ENCODE peak calls at places on chromosomes 4 and X, in five cellular contexts. One of them, this sample, is unnamed. For H3K4me1, the result is how much of the 10 kb centered on the place peaks cover.

GRCh38 chrX:82218361-82218760 is 1016.5 kb downstream of the SH3BGRL start:
- DNase-seq in GM12878: peak
- DNase-seq in transverse colon: no peak
- DNase-seq in H9: no peak
- DNase-seq in neural progenitor cell: peak
- DNase-seq in this sample: no peak

GRCh38 chr4:122746485-122746965 is 14.0 kb downstream of the BBS12 start:
- DNase-seq in GM12878: no peak
- DNase-seq in transverse colon: no peak
- DNase-seq in H9: no peak
- DNase-seq in neural progenitor cell: no peak
- DNase-seq in this sample: no peak

GRCh38 chr4:78020677-78021076 is 36.4 kb upstream of the FRAS1 start:
- DNase-seq in GM12878: no peak
- DNase-seq in transverse colon: no peak
- DNase-seq in H9: no peak
- DNase-seq in neural progenitor cell: no peak
- DNase-seq in this sample: no peak

GRCh38 chr4:101282076-101282844 is 65.1 kb downstream of the PPP3CA start:
- DNase-seq in GM12878: no peak
- DNase-seq in transverse colon: no peak
- DNase-seq in H9: peak
- DNase-seq in neural progenitor cell: no peak
- DNase-seq in this sample: no peak

GRCh38 chrX:39063702-39064101 is 262.4 kb downstream of the MID1IP1 start:
- DNase-seq in GM12878: no peak
- DNase-seq in transverse colon: no peak
- DNase-seq in H9: no peak
- DNase-seq in neural progenitor cell: no peak
- DNase-seq in this sample: no peak

GRCh38 chr4:182975806-182976205 is 58.6 kb upstream of the DCTD start:
- DNase-seq in GM12878: peak
- DNase-seq in transverse colon: no peak
- DNase-seq in H9: no peak
- DNase-seq in neural progenitor cell: no peak
- DNase-seq in this sample: no peak

GRCh38 chr4:173346074-173346473 is 11.9 kb upstream of the HMGB2 start:
- DNase-seq in GM12878: no peak
- DNase-seq in transverse colon: no peak
- DNase-seq in H9: no peak
- DNase-seq in neural progenitor cell: no peak
- DNase-seq in this sample: no peak

GRCh38 chr4:152156448-152156847 is 379.4 kb downstream of the FBXW7 start:
- DNase-seq in GM12878: no peak
- DNase-seq in transverse colon: no peak
- DNase-seq in H9: no peak
- DNase-seq in neural progenitor cell: no peak
- DNase-seq in this sample: no peak

GRCh38 chr4:3713346-3713745 is 52.8 kb upstream of the ADRA2C start:
- DNase-seq in GM12878: no peak
- DNase-seq in transverse colon: no peak
- DNase-seq in H9: no peak
- DNase-seq in neural progenitor cell: no peak
- DNase-seq in this sample: no peak

GRCh38 chr4:165612936-165613335 is 234.1 kb downstream of the CPE start:
- DNase-seq in GM12878: no peak
- DNase-seq in transverse colon: no peak
- DNase-seq in H9: no peak
- DNase-seq in neural progenitor cell: no peak
- DNase-seq in this sample: no peak

GRCh38 chr4:26081795-26082498 is 167.9 kb downstream of the SMIM20 start:
- DNase-seq in GM12878: no peak
- DNase-seq in transverse colon: no peak
- DNase-seq in H9: no peak
- DNase-seq in neural progenitor cell: peak
- DNase-seq in this sample: no peak

GRCh38 chrX:22689290-22689689 is 310.5 kb upstream of the DDX53 start:
- DNase-seq in GM12878: no peak
- DNase-seq in transverse colon: no peak
- DNase-seq in H9: no peak
- DNase-seq in neural progenitor cell: no peak
- DNase-seq in this sample: no peak

GRCh38 chr4:101039367-101039766 is 308.0 kb downstream of the PPP3CA start:
- DNase-seq in GM12878: no peak
- DNase-seq in transverse colon: no peak
- DNase-seq in H9: no peak
- DNase-seq in neural progenitor cell: no peak
- DNase-seq in this sample: no peak

GRCh38 chr4:38128478-38129451 is 168.6 kb downstream of the PTTG2 start:
- DNase-seq in GM12878: peak
- DNase-seq in transverse colon: peak
- DNase-seq in H9: peak
- DNase-seq in neural progenitor cell: peak
- DNase-seq in this sample: peak

GRCh38 chr4:119103263-119103662 is 32.4 kb upstream of the MYOZ2 start:
- DNase-seq in GM12878: no peak
- DNase-seq in transverse colon: peak
- DNase-seq in H9: no peak
- DNase-seq in neural progenitor cell: no peak
- DNase-seq in this sample: no peak

GRCh38 chr4:20248155-20248558 is 3.5 kb upstream of the SLIT2 start:
- DNase-seq in GM12878: no peak
- DNase-seq in transverse colon: no peak
- DNase-seq in H9: no peak
- DNase-seq in neural progenitor cell: peak
- DNase-seq in this sample: no peak

GRCh38 chr4:98027827-98028226 is 115.4 kb downstream of the STPG2 start:
- DNase-seq in GM12878: no peak
- DNase-seq in transverse colon: no peak
- DNase-seq in H9: no peak
- DNase-seq in neural progenitor cell: peak
- DNase-seq in this sample: no peak

GRCh38 chr4:108852691-108853090 is 89.8 kb upstream of the ETNPPL start:
- DNase-seq in GM12878: no peak
- DNase-seq in transverse colon: no peak
- DNase-seq in H9: no peak
- DNase-seq in neural progenitor cell: no peak
- DNase-seq in this sample: no peak

GRCh38 chr4:38785901-38786402 is 3.2 kb upstream of the TLR10 start:
- DNase-seq in GM12878: peak
- DNase-seq in transverse colon: no peak
- DNase-seq in H9: no peak
- DNase-seq in neural progenitor cell: no peak
- DNase-seq in this sample: no peak

GRCh38 chrX:14697453-14697852 is 168.1 kb downstream of the GLRA2 start:
- DNase-seq in GM12878: no peak
- DNase-seq in transverse colon: peak
- DNase-seq in H9: peak
- DNase-seq in neural progenitor cell: peak
- DNase-seq in this sample: no peak

GRCh38 chr4:163610642-163611041 is 116.2 kb downstream of the TMA16 start:
- DNase-seq in GM12878: no peak
- DNase-seq in transverse colon: no peak
- DNase-seq in H9: no peak
- DNase-seq in neural progenitor cell: peak
- DNase-seq in this sample: no peak
- H3K4me1 ChIP-seq in GM12878: under half
- H3K4me1 ChIP-seq in transverse colon: under half
- H3K4me1 ChIP-seq in H9: under half
- H3K4me1 ChIP-seq in neural progenitor cell: under half
- H3K4me1 ChIP-seq in this sample: under half

GRCh38 chr4:168863719-168864632 is 146.1 kb downstream of the CBR4 start:
- DNase-seq in GM12878: no peak
- DNase-seq in transverse colon: no peak
- DNase-seq in H9: no peak
- DNase-seq in neural progenitor cell: no peak
- DNase-seq in this sample: no peak
- H3K4me1 ChIP-seq in GM12878: under half
- H3K4me1 ChIP-seq in transverse colon: under half
- H3K4me1 ChIP-seq in H9: under half
- H3K4me1 ChIP-seq in neural progenitor cell: under half
- H3K4me1 ChIP-seq in this sample: under half

GRCh38 chrX:13022926-13023325 is 21.5 kb downstream of the FAM9C start:
- DNase-seq in GM12878: no peak
- DNase-seq in transverse colon: no peak
- DNase-seq in H9: no peak
- DNase-seq in neural progenitor cell: no peak
- DNase-seq in this sample: no peak

GRCh38 chrX:13028871-13029336 is 15.5 kb downstream of the FAM9C start:
- DNase-seq in GM12878: no peak
- DNase-seq in transverse colon: no peak
- DNase-seq in H9: peak
- DNase-seq in neural progenitor cell: no peak
- DNase-seq in this sample: no peak

GRCh38 chrX:13023526-13024469 is 20.6 kb downstream of the FAM9C start:
- DNase-seq in GM12878: no peak
- DNase-seq in transverse colon: no peak
- DNase-seq in H9: no peak
- DNase-seq in neural progenitor cell: no peak
- DNase-seq in this sample: no peak

GRCh38 chrX:13026877-13027652 is 17.4 kb downstream of the FAM9C start:
- DNase-seq in GM12878: no peak
- DNase-seq in transverse colon: no peak
- DNase-seq in H9: no peak
- DNase-seq in neural progenitor cell: no peak
- DNase-seq in this sample: no peak

DNA sequence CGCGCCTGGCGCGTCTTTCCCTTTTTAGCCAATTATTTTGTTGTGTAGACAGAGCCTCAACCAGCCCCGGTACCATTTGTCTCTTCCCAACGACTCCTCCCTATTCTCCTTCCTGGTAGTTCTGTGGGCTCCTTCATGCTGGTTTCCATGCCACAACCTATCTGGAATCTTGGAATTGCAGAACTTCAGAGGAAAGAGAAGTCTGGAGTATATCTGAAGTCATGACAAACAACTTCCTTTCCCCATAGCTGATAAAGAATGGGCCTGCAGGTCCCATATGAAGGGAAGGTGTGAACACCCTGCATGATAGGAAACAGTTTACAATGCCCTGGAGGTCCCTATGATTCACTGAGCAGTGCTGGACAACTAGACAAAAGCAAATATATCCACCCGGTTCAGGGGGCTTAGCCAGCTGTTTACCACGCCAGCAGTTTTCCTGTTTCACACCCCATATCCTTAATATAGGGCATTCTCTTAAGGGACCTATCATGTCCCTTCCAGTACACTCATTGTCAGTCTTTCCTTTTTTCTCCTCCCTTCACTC is 19.4 kb downstream of the FAM9C start:
- DNase-seq in GM12878: no peak
- DNase-seq in transverse colon: no peak
- DNase-seq in H9: no peak
- DNase-seq in neural progenitor cell: no peak
- DNase-seq in this sample: no peak
- H3K4me1 ChIP-seq in GM12878: half or more
- H3K4me1 ChIP-seq in transverse colon: under half
- H3K4me1 ChIP-seq in H9: under half
- H3K4me1 ChIP-seq in neural progenitor cell: under half
- H3K4me1 ChIP-seq in this sample: under half

GRCh38 chrX:129760981-129761380 is 18.8 kb upstream of the SASH3 start:
- DNase-seq in GM12878: no peak
- DNase-seq in transverse colon: no peak
- DNase-seq in H9: no peak
- DNase-seq in neural progenitor cell: no peak
- DNase-seq in this sample: no peak
- H3K4me1 ChIP-seq in GM12878: under half
- H3K4me1 ChIP-seq in transverse colon: under half
- H3K4me1 ChIP-seq in H9: under half
- H3K4me1 ChIP-seq in neural progenitor cell: under half
- H3K4me1 ChIP-seq in this sample: under half

DNA sequence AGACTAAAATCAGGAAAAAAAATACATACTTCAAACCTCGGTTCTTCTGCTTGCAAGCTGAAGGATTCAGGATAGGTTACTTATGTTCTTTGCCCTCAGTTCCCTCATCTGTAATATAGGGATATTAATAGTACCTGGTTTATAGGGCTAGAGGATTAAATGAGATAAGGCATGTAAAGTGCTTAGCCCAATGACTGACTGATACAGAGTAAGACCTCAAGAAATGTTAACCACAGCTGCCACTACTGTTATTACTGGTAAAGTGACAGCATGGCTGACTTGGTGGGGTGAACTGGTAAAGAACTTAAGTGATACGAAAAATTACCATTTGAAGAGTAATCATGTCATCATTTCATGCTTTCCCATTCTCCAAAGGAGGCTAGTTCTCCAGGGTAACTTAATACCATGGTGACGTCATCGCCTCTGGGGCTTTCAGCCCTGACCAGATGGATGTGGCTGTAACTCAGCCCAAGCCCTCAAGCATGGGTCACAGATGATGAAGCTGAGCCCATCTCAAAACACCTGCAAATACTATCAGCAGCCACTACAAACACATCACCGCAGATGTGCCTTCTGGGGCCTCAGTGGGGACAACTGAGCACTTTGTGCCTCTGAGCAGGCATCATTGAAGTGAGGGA is 44.5 kb upstream of the SCML1 start:
- DNase-seq in GM12878: no peak
- DNase-seq in transverse colon: no peak
- DNase-seq in H9: peak
- DNase-seq in neural progenitor cell: peak
- DNase-seq in this sample: no peak
- H3K4me1 ChIP-seq in GM12878: under half
- H3K4me1 ChIP-seq in transverse colon: under half
- H3K4me1 ChIP-seq in H9: under half
- H3K4me1 ChIP-seq in neural progenitor cell: under half
- H3K4me1 ChIP-seq in this sample: under half

DNA sequence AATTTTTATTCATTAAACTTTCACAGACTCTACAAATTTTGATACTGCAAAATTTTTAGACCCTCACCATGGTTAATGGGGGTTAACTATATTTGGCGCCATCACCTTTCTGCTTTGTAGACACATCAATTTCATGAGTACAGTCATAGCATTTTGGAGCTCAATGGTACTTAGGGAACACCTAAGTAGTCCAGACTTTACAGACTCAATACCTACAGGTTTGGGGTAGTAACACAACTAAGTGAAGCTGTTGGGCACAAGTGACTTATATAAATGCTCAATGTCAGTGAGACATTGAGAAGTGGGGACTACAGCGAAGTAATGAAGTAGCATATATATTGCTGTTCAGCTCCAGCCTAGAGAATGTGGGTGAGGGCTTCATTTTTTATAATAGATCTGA is 7.5 kb downstream of the GPRIN3 start:
- DNase-seq in GM12878: no peak
- DNase-seq in transverse colon: no peak
- DNase-seq in H9: no peak
- DNase-seq in neural progenitor cell: no peak
- DNase-seq in this sample: no peak
- H3K4me1 ChIP-seq in GM12878: under half
- H3K4me1 ChIP-seq in transverse colon: half or more
- H3K4me1 ChIP-seq in H9: under half
- H3K4me1 ChIP-seq in neural progenitor cell: under half
- H3K4me1 ChIP-seq in this sample: under half